ENCODE peak calls at places on chromosomes 13 and 19, in five cellular contexts. K is SK-N-SH, Y is HepG2, Z is GM12878, F is K562. S is an unnamed sample.

GRCh38 chr13:95050800-95051620 is 250.2 kb downstream of the ABCC4 start:
- DNase-seq in K (no peak), Y (no peak), Z (no peak), F (no peak), S (no peak)

GRCh38 chr13:30785146-30785845 is 50.0 kb downstream of the ALOX5AP start:
- DNase-seq in K (no peak), Y (no peak), Z (no peak), F (no peak), S (no peak)

GRCh38 chr19:35519291-35519690 is 5.8 kb upstream of the DMKN start:
- DNase-seq in K (no peak), Y (no peak), Z (no peak), F (no peak), S (peak)

GRCh38 chr19:54364775-54365257 is at the start of gene LAIR1:
- DNase-seq in K (no peak), Y (no peak), Z (no peak), F (no peak), S (no peak)

GRCh38 chr19:50567052-50567841 is 988 bp downstream of the LRRC4B start:
- DNase-seq in K (peak), Y (no peak), Z (no peak), F (peak), S (no peak)

GRCh38 chr19:48489608-48490216 is 20.5 kb downstream of the CYTH2 start:
- DNase-seq in K (peak), Y (peak), Z (no peak), F (peak), S (peak)

GRCh38 chr13:24341439-24341838 is 32.1 kb downstream of the C1QTNF9 start:
- DNase-seq in K (no peak), Y (no peak), Z (no peak), F (no peak), S (no peak)

GRCh38 chr19:32779082-32779481 is 59.5 kb downstream of the TDRD12 start:
- DNase-seq in K (no peak), Y (no peak), Z (no peak), F (no peak), S (no peak)

GRCh38 chr19:38684078-38684861 is 36.8 kb downstream of the ACTN4 start:
- DNase-seq in K (no peak), Y (no peak), Z (no peak), F (peak), S (peak)

GRCh38 chr13:46296920-46297319 is 85.2 kb downstream of the LRRC63 start:
- DNase-seq in K (no peak), Y (no peak), Z (no peak), F (no peak), S (no peak)

GRCh38 chr13:75480691-75481175 is 1.2 kb downstream of the TBC1D4 start:
- DNase-seq in K (peak), Y (peak), Z (no peak), F (peak), S (peak)

GRCh38 chr13:83780201-83780600 is 102.1 kb downstream of the SLITRK1 start:
- DNase-seq in K (peak), Y (peak), Z (no peak), F (no peak), S (no peak)

GRCh38 chr19:47598407-47599349 is 10.3 kb upstream of the BICRA start:
- DNase-seq in K (no peak), Y (peak), Z (no peak), F (peak), S (peak)

GRCh38 chr13:43377149-43377548 is 353.8 kb downstream of the DNAJC15 start:
- DNase-seq in K (no peak), Y (no peak), Z (no peak), F (no peak), S (no peak)

GRCh38 chr13:60617863-60618733 is 221.1 kb downstream of the TDRD3 start:
- DNase-seq in K (no peak), Y (peak), Z (no peak), F (no peak), S (peak)

GRCh38 chr13:78601124-78601885 is 2.0 kb downstream of the POU4F1 start:
- DNase-seq in K (peak), Y (no peak), Z (no peak), F (no peak), S (no peak)

GRCh38 chr13:46404732-46405097 is 17.7 kb upstream of the RUBCNL start:
- DNase-seq in K (no peak), Y (no peak), Z (no peak), F (no peak), S (no peak)

GRCh38 chr13:98033277-98034247 is 80.1 kb downstream of the IPO5 start:
- DNase-seq in K (peak), Y (peak), Z (no peak), F (no peak), S (peak)
- TF ChIP-seq MAX in K (no peak), Y (peak), Z (no peak), F (no peak), S (no peak)

GRCh38 chr13:40191186-40191980 is 475.1 kb downstream of the FOXO1 start:
- DNase-seq in K (no peak), Y (no peak), Z (no peak), F (no peak), S (no peak)
- H3K27ac ChIP-seq in K (peak), Y (no peak), Z (no peak), F (no peak), S (no peak)

DNA sequence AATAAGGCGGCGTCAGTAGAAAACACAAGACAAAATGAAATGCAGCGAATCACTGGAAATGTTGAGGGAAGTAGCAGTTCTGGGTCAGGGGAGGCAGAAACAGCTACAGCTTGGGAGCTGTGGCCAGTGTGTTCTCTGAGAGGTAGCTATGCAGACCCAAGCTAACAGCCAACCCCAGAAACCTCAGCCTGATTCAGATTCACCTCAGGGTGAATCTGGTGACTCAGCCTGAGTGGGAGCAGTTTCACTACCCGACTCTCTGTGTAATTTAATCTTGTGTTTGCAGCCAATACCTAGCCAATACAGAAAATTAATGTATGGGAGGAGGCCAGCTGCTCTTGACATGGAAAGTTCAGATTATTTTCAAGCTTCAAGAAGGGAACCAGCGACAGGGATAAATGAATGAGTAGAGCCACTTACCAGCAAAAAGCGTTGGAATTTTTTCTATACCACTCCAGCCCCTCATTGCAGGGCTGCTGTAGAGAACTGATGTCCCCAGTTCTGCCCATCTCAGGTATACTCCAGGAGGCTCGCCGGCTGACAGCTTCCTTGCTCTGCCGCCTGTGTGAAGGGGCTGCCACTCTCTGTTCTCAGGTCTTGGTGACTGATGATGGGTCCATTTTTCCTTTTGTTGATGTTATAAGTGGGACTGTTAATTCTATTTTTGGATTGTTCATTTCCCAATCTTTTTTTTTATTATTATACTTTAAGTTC is 8.9 kb downstream of the IGFL3 start:
- DNase-seq in K (peak), Y (no peak), Z (peak), F (no peak), S (peak)
- TF ChIP-seq SMC3 in K (no peak), Y (no peak), Z (no peak), F (no peak), S (no peak)

DNA sequence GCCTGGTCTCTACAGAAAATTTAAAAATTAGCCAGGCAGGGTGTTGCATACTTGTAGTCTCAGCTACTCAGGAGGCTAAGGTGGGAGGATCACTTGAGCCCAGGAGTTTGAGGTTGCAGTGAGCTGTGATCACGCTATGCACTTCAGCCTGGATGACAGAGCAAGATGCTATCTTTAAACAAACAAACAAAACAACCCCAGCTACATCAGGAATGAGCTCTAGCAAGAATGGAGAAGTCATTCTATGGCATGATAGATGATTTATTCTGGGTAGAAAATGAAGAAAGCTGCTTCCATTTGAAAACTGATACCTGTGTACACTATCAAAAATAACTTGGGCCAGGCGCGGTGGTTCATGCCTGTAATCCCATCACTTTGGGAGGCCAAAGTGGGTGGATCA is 15.8 kb upstream of the SHISA2 start:
- DNase-seq in K (no peak), Y (no peak), Z (no peak), F (no peak), S (no peak)
- TF ChIP-seq MAX in K (no peak), Y (no peak), Z (no peak), F (no peak), S (no peak)

GRCh38 chr19:43960411-43960810 is 9.4 kb downstream of the ZNF221 start:
- DNase-seq in K (no peak), Y (no peak), Z (no peak), F (no peak), S (no peak)

GRCh38 chr19:43966079-43966694 is 15.2 kb downstream of the ZNF221 start:
- DNase-seq in K (no peak), Y (no peak), Z (no peak), F (no peak), S (no peak)
- H3K27ac ChIP-seq in K (no peak), Y (no peak), Z (no peak), F (no peak), S (no peak)